ENCODE peak calls at places on chromosomes 5 and 9, in seven cellular contexts. Z is HT-29; H is type B pancreatic cell; N is left cardiac atrium; Q is HT1080; B is iPS-NIHi11; V is stimulated activated CD4-positive, alpha-beta T cell treated with anti-CD3 and anti-CD28 coated beads, Interleukin-2, amount 100 ng/mL, for 48 hours. O is an unnamed sample.
A peak's percentile ranks its signal among the peaks of the same experiment; 100 is the strongest.

GRCh38 chr9:109411069-109411761 is 86.9 kb downstream of the PTPN3 start:
- DNase-seq in Z (no peak), H (no peak), N (no peak), Q (no peak), B (no peak), V (no peak), O (no peak)

GRCh38 chr5:146645382-146645781 is 129.4 kb upstream of the GPR151 start:
- DNase-seq in Z (no peak), H (no peak), N (no peak), Q (no peak), B (peak; percentile 46), V (no peak), O (no peak)

GRCh38 chr9:70962761-70963445 is 158.5 kb downstream of the TRPM3 start:
- DNase-seq in Z (no peak), H (no peak), N (no peak), Q (no peak), B (no peak), V (no peak), O (no peak)

GRCh38 chr5:2462026-2462691 is 289.3 kb downstream of the IRX2 start:
- DNase-seq in Z (no peak), H (no peak), N (no peak), Q (no peak), B (no peak), V (no peak), O (no peak)

GRCh38 chr9:137458194-137459146 is 664 bp downstream of the NSMF start:
- DNase-seq in Z (no peak), H (no peak), N (peak; percentile 32), Q (no peak), B (no peak), V (no peak), O (no peak)

GRCh38 chr5:113869611-113870010 is 356.1 kb downstream of the YTHDC2 start:
- DNase-seq in Z (no peak), H (no peak), N (no peak), Q (no peak), B (no peak), V (no peak), O (no peak)

GRCh38 chr9:98009926-98010325 is 26.8 kb downstream of the ANP32B start:
- DNase-seq in Z (no peak), H (peak; percentile 6), N (no peak), Q (peak; percentile 70), B (no peak), V (no peak), O (no peak)

GRCh38 chr9:96450613-96451544 is 910 bp downstream of the HABP4 start:
- DNase-seq in Z (peak; percentile 36), H (peak; percentile 70), N (peak; percentile 33), Q (no peak), B (peak; percentile 33), V (peak; percentile 24), O (peak; percentile 30)

GRCh38 chr5:16588434-16589214 is 28.2 kb downstream of the RETREG1 start:
- DNase-seq in Z (no peak), H (no peak), N (no peak), Q (no peak), B (no peak), V (no peak), O (no peak)

GRCh38 chr5:5497132-5497748 is 74.8 kb downstream of the ICE1 start:
- DNase-seq in Z (peak; percentile 44), H (no peak), N (peak; percentile 59), Q (peak; percentile 63), B (peak; percentile 64), V (no peak), O (peak; percentile 31)

GRCh38 chr9:127053057-127053821 is 69.2 kb downstream of the ANGPTL2 start:
- DNase-seq in Z (no peak), H (peak; percentile 31), N (no peak), Q (no peak), B (no peak), V (no peak), O (no peak)

GRCh38 chr9:76987594-76988200 is 31.8 kb upstream of the FOXB2 start:
- DNase-seq in Z (peak; percentile 68), H (no peak), N (no peak), Q (peak; percentile 37), B (peak; percentile 54), V (no peak), O (peak; percentile 34)

GRCh38 chr5:55108651-55109050 is 6.2 kb downstream of the GZMA start:
- DNase-seq in Z (no peak), H (no peak), N (no peak), Q (no peak), B (no peak), V (no peak), O (no peak)

GRCh38 chr5:126516852-126517251 is 78.2 kb downstream of the ALDH7A1 start:
- DNase-seq in Z (no peak), H (no peak), N (no peak), Q (no peak), B (no peak), V (no peak), O (peak; percentile 31)

GRCh38 chr5:168679515-168679920 is 100.3 kb upstream of the PANK3 start:
- DNase-seq in Z (peak; percentile 90), H (peak; percentile 84), N (peak; percentile 83), Q (peak; percentile 59), B (peak; percentile 90), V (peak; percentile 66), O (peak; percentile 18)

GRCh38 chr5:151905639-151906038 is 19.0 kb downstream of the GLRA1 start:
- DNase-seq in Z (no peak), H (no peak), N (no peak), Q (peak; percentile 50), B (no peak), V (no peak), O (no peak)

GRCh38 chr5:177301503-177302165 is 1.9 kb downstream of the RAB24 start:
- DNase-seq in Z (peak; percentile 88), H (peak; percentile 64), N (no peak), Q (no peak), B (no peak), V (no peak), O (peak; percentile 96)

GRCh38 chr9:134188421-134189166 is 24.2 kb upstream of the RNU6ATAC start:
- DNase-seq in Z (no peak), H (no peak), N (peak; percentile 47), Q (no peak), B (no peak), V (no peak), O (no peak)

GRCh38 chr9:76591256-76591950 is 132.4 kb downstream of the GCNT1 start:
- DNase-seq in Z (no peak), H (no peak), N (no peak), Q (no peak), B (no peak), V (no peak), O (no peak)

GRCh38 chr5:123874600-123875201 is 362.7 kb downstream of the CSNK1G3 start:
- DNase-seq in Z (no peak), H (no peak), N (no peak), Q (no peak), B (no peak), V (no peak), O (no peak)

GRCh38 chr5:143516249-143516648 is 112.8 kb upstream of the NR3C1 start:
- DNase-seq in Z (no peak), H (no peak), N (no peak), Q (no peak), B (no peak), V (no peak), O (no peak)

GRCh38 chr5:1172670-1173404 is 28.6 kb upstream of the SLC6A19 start:
- DNase-seq in Z (peak; percentile 33), H (no peak), N (peak; percentile 9), Q (no peak), B (no peak), V (no peak), O (no peak)

GRCh38 chr9:114282507-114282906 is 40.4 kb upstream of the ORM1 start:
- DNase-seq in Z (no peak), H (no peak), N (no peak), Q (no peak), B (no peak), V (no peak), O (peak; percentile 55)

GRCh38 chr5:126138475-126139005 is 284.7 kb upstream of the GRAMD2B start:
- DNase-seq in Z (peak; percentile 26), H (no peak), N (no peak), Q (no peak), B (peak; percentile 20), V (no peak), O (no peak)

GRCh38 chr5:126865299-126865698 is 88.4 kb downstream of the LMNB1 start:
- DNase-seq in Z (no peak), H (no peak), N (no peak), Q (peak; percentile 68), B (no peak), V (no peak), O (peak; percentile 42)

GRCh38 chr5:81393783-81394718 is at the start of gene ACOT12:
- DNase-seq in Z (no peak), H (peak; percentile 71), N (peak; percentile 26), Q (no peak), B (peak; percentile 54), V (no peak), O (no peak)

GRCh38 chr9:36961568-36962360 is 72.3 kb downstream of the PAX5 start:
- DNase-seq in Z (no peak), H (no peak), N (no peak), Q (no peak), B (no peak), V (no peak), O (no peak)

GRCh38 chr9:127778280-127779135 is at the start of gene SH2D3C:
- DNase-seq in Z (no peak), H (no peak), N (no peak), Q (no peak), B (no peak), V (no peak), O (no peak)

GRCh38 chr5:174282391-174282790 is 236.9 kb downstream of the NSG2 start:
- DNase-seq in Z (no peak), H (no peak), N (no peak), Q (no peak), B (no peak), V (no peak), O (no peak)

GRCh38 chr5:43231977-43232376 is 40.0 kb downstream of the NIM1K start:
- DNase-seq in Z (peak; percentile 65), H (no peak), N (no peak), Q (peak; percentile 20), B (no peak), V (no peak), O (no peak)

GRCh38 chr5:22719842-22720241 is 133.3 kb downstream of the CDH12 start:
- DNase-seq in Z (no peak), H (no peak), N (no peak), Q (no peak), B (no peak), V (no peak), O (no peak)

GRCh38 chr5:84091400-84091799 is 293.3 kb downstream of the EDIL3 start:
- DNase-seq in Z (no peak), H (no peak), N (no peak), Q (no peak), B (no peak), V (no peak), O (no peak)

GRCh38 chr9:68975644-68976043 is 38.3 kb downstream of the PRKACG start:
- DNase-seq in Z (no peak), H (no peak), N (no peak), Q (no peak), B (no peak), V (no peak), O (no peak)

GRCh38 chr5:150612905-150613670 is 27.4 kb upstream of the SYNPO start:
- DNase-seq in Z (no peak), H (no peak), N (no peak), Q (no peak), B (no peak), V (no peak), O (no peak)

GRCh38 chr5:151141535-151141934 is 16.0 kb downstream of the ANXA6 start:
- DNase-seq in Z (no peak), H (no peak), N (no peak), Q (no peak), B (peak; percentile 63), V (peak; percentile 36), O (no peak)

GRCh38 chr9:77907581-77907980 is 124.0 kb downstream of the GNAQ start:
- DNase-seq in Z (no peak), H (no peak), N (no peak), Q (peak; percentile 27), B (no peak), V (no peak), O (no peak)

GRCh38 chr9:88303785-88304495 is 84.3 kb upstream of the SPIN1 start:
- DNase-seq in Z (no peak), H (no peak), N (no peak), Q (peak; percentile 44), B (no peak), V (peak; percentile 36), O (no peak)

GRCh38 chr5:33850100-33850594 is 41.6 kb downstream of the ADAMTS12 start:
- DNase-seq in Z (peak; percentile 22), H (no peak), N (no peak), Q (peak; percentile 97), B (peak; percentile 28), V (no peak), O (peak; percentile 51)

O was measured in foreskin keratinocyte.